ENCODE peak calls at places on chromosomes 5 and 9, in six cellular contexts. One of them, this sample, is unnamed.

GRCh38 chr5:150120062-150120441 is 33.7 kb upstream of the CSF1R start:
- DNase-seq in SK-N-SH: no peak
- DNase-seq in K562: no peak
- DNase-seq in GM12878: no peak
- DNase-seq in HepG2: no peak
- DNase-seq in H1: no peak
- DNase-seq in this sample: no peak

GRCh38 chr5:36492998-36493655 is 113.3 kb upstream of the SLC1A3 start:
- DNase-seq in SK-N-SH: no peak
- DNase-seq in K562: no peak
- DNase-seq in H1: no peak
- DNase-seq in HepG2: no peak
- DNase-seq in GM12878: no peak
- DNase-seq in this sample: no peak

GRCh38 chr9:6869081-6869948 is 111.5 kb downstream of the KDM4C start:
- DNase-seq in SK-N-SH: peak
- DNase-seq in GM12878: no peak
- DNase-seq in HepG2: no peak
- DNase-seq in K562: no peak
- DNase-seq in H1: no peak
- DNase-seq in this sample: no peak

GRCh38 chr5:99025298-99026045 is 96.7 kb upstream of the CHD1 start:
- DNase-seq in HepG2: peak
- DNase-seq in K562: no peak
- DNase-seq in SK-N-SH: no peak
- DNase-seq in GM12878: no peak
- DNase-seq in H1: no peak
- DNase-seq in this sample: no peak

GRCh38 chr9:134774991-134775540 is 105.5 kb upstream of the FCN2 start:
- DNase-seq in H1: no peak
- DNase-seq in K562: no peak
- DNase-seq in SK-N-SH: peak
- DNase-seq in HepG2: no peak
- DNase-seq in GM12878: no peak
- DNase-seq in this sample: no peak

GRCh38 chr9:16526380-16526779 is 344.1 kb downstream of the BNC2 start:
- DNase-seq in SK-N-SH: no peak
- DNase-seq in GM12878: no peak
- DNase-seq in HepG2: no peak
- DNase-seq in K562: no peak
- DNase-seq in H1: no peak
- DNase-seq in this sample: no peak

GRCh38 chr9:129860653-129861446 is 25.6 kb downstream of the USP20 start:
- DNase-seq in GM12878: no peak
- DNase-seq in K562: no peak
- DNase-seq in H1: no peak
- DNase-seq in HepG2: no peak
- DNase-seq in SK-N-SH: no peak
- DNase-seq in this sample: no peak

GRCh38 chr5:169964247-169964646 is 16.0 kb downstream of the INSYN2B start:
- DNase-seq in K562: no peak
- DNase-seq in H1: no peak
- DNase-seq in SK-N-SH: no peak
- DNase-seq in GM12878: no peak
- DNase-seq in HepG2: no peak
- DNase-seq in this sample: no peak

GRCh38 chr5:68740204-68740910 is 353.5 kb upstream of the SLC30A5 start:
- DNase-seq in H1: no peak
- DNase-seq in HepG2: no peak
- DNase-seq in SK-N-SH: no peak
- DNase-seq in GM12878: peak
- DNase-seq in K562: no peak
- DNase-seq in this sample: no peak

GRCh38 chr5:150180241-150181027 is 9.4 kb upstream of the SLC6A7 start:
- DNase-seq in H1: no peak
- DNase-seq in SK-N-SH: no peak
- DNase-seq in K562: no peak
- DNase-seq in GM12878: no peak
- DNase-seq in HepG2: no peak
- DNase-seq in this sample: no peak

GRCh38 chr5:118224546-118224945 is 763.8 kb downstream of the DTWD2 start:
- DNase-seq in HepG2: no peak
- DNase-seq in H1: no peak
- DNase-seq in K562: no peak
- DNase-seq in SK-N-SH: no peak
- DNase-seq in GM12878: no peak
- DNase-seq in this sample: no peak

GRCh38 chr9:8750639-8751041 is 951.1 kb upstream of the DMAC1 start:
- DNase-seq in K562: no peak
- DNase-seq in H1: no peak
- DNase-seq in SK-N-SH: peak
- DNase-seq in HepG2: no peak
- DNase-seq in GM12878: no peak
- DNase-seq in this sample: no peak

GRCh38 chr9:123832858-123833257 is 97.1 kb downstream of the DENND1A start:
- DNase-seq in GM12878: no peak
- DNase-seq in HepG2: no peak
- DNase-seq in K562: no peak
- DNase-seq in SK-N-SH: no peak
- DNase-seq in H1: no peak
- DNase-seq in this sample: peak

GRCh38 chr5:176481659-176482213 is 33.6 kb downstream of the FAF2 start:
- DNase-seq in GM12878: no peak
- DNase-seq in H1: no peak
- DNase-seq in HepG2: peak
- DNase-seq in SK-N-SH: no peak
- DNase-seq in K562: no peak
- DNase-seq in this sample: no peak

GRCh38 chr5:101271945-101272344 is 368.9 kb upstream of the ST8SIA4 start:
- DNase-seq in SK-N-SH: no peak
- DNase-seq in GM12878: no peak
- DNase-seq in HepG2: no peak
- DNase-seq in K562: no peak
- DNase-seq in H1: no peak
- DNase-seq in this sample: no peak

GRCh38 chr9:110555971-110556370 is 23.6 kb downstream of the SVEP1 start:
- DNase-seq in HepG2: peak
- DNase-seq in GM12878: no peak
- DNase-seq in SK-N-SH: no peak
- DNase-seq in H1: no peak
- DNase-seq in K562: no peak
- DNase-seq in this sample: no peak

GRCh38 chr5:81778642-81779041 is 27.7 kb upstream of the SSBP2 start:
- DNase-seq in SK-N-SH: no peak
- DNase-seq in HepG2: no peak
- DNase-seq in H1: no peak
- DNase-seq in GM12878: no peak
- DNase-seq in K562: no peak
- DNase-seq in this sample: no peak

GRCh38 chr5:72057816-72058215 is 49.5 kb upstream of the MAP1B start:
- DNase-seq in GM12878: no peak
- DNase-seq in K562: no peak
- DNase-seq in HepG2: no peak
- DNase-seq in H1: no peak
- DNase-seq in SK-N-SH: peak
- DNase-seq in this sample: no peak
- TF ChIP-seq GABPA in GM12878: no peak
- TF ChIP-seq GABPA in K562: no peak
- TF ChIP-seq GABPA in HepG2: no peak
- TF ChIP-seq GABPA in H1: no peak
- TF ChIP-seq GABPA in SK-N-SH: no peak
- TF ChIP-seq GABPA in this sample: no peak

DNA sequence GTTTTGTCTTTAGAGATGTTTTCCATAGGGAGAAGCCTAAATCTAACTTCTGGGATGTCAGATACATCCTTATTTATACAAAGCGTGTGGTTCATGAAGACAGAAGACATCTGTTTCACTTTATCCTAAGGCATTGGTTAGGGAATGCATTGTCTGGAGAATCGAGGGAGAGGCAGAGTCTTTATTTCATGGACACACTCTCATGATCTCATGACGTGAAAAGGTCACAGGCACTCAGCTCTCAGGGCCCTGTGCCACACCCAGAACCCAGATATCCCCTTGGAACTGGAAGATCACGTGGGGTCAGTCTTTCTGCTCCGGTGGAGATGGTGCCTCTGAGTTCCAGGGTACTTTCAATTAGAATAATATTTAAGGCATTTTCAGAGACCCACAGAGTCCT is 378.1 kb downstream of the MTRR start:
- DNase-seq in SK-N-SH: no peak
- DNase-seq in GM12878: no peak
- DNase-seq in HepG2: no peak
- DNase-seq in H1: no peak
- DNase-seq in K562: no peak
- DNase-seq in this sample: no peak
- TF ChIP-seq GABPA in SK-N-SH: no peak
- TF ChIP-seq GABPA in GM12878: no peak
- TF ChIP-seq GABPA in HepG2: no peak
- TF ChIP-seq GABPA in H1: no peak
- TF ChIP-seq GABPA in K562: no peak
- TF ChIP-seq GABPA in this sample: no peak

GRCh38 chr5:13328316-13328715 is 616.2 kb downstream of the DNAH5 start:
- DNase-seq in HepG2: no peak
- DNase-seq in K562: no peak
- DNase-seq in H1: no peak
- DNase-seq in SK-N-SH: no peak
- DNase-seq in GM12878: no peak
- DNase-seq in this sample: no peak

GRCh38 chr5:13322769-13323168 is 621.7 kb downstream of the DNAH5 start:
- DNase-seq in H1: no peak
- DNase-seq in HepG2: no peak
- DNase-seq in K562: no peak
- DNase-seq in GM12878: no peak
- DNase-seq in SK-N-SH: no peak
- DNase-seq in this sample: no peak

GRCh38 chr5:13331585-13331984 is 612.9 kb downstream of the DNAH5 start:
- DNase-seq in GM12878: no peak
- DNase-seq in HepG2: no peak
- DNase-seq in SK-N-SH: no peak
- DNase-seq in K562: no peak
- DNase-seq in H1: no peak
- DNase-seq in this sample: no peak

GRCh38 chr5:13325765-13326164 is 618.7 kb downstream of the DNAH5 start:
- DNase-seq in K562: no peak
- DNase-seq in SK-N-SH: no peak
- DNase-seq in HepG2: no peak
- DNase-seq in GM12878: no peak
- DNase-seq in H1: no peak
- DNase-seq in this sample: no peak
- TF ChIP-seq GABPA in K562: no peak
- TF ChIP-seq GABPA in SK-N-SH: no peak
- TF ChIP-seq GABPA in HepG2: no peak
- TF ChIP-seq GABPA in GM12878: no peak
- TF ChIP-seq GABPA in H1: no peak
- TF ChIP-seq GABPA in this sample: no peak

GRCh38 chr9:136584401-136585328 is 38.8 kb upstream of the NOTCH1 start:
- DNase-seq in K562: no peak
- DNase-seq in GM12878: no peak
- DNase-seq in HepG2: no peak
- DNase-seq in SK-N-SH: no peak
- DNase-seq in H1: no peak
- DNase-seq in this sample: no peak
- TF ChIP-seq GABPA in K562: no peak
- TF ChIP-seq GABPA in GM12878: no peak
- TF ChIP-seq GABPA in HepG2: no peak
- TF ChIP-seq GABPA in SK-N-SH: no peak
- TF ChIP-seq GABPA in H1: no peak
- TF ChIP-seq GABPA in this sample: no peak

GRCh38 chr5:146130440-146131045 is 25.2 kb upstream of the PLAC8L1 start:
- DNase-seq in SK-N-SH: no peak
- DNase-seq in HepG2: peak
- DNase-seq in GM12878: no peak
- DNase-seq in H1: no peak
- DNase-seq in K562: no peak
- DNase-seq in this sample: no peak
- TF ChIP-seq GABPA in SK-N-SH: no peak
- TF ChIP-seq GABPA in HepG2: no peak
- TF ChIP-seq GABPA in GM12878: no peak
- TF ChIP-seq GABPA in H1: no peak
- TF ChIP-seq GABPA in K562: no peak
- TF ChIP-seq GABPA in this sample: no peak

DNA sequence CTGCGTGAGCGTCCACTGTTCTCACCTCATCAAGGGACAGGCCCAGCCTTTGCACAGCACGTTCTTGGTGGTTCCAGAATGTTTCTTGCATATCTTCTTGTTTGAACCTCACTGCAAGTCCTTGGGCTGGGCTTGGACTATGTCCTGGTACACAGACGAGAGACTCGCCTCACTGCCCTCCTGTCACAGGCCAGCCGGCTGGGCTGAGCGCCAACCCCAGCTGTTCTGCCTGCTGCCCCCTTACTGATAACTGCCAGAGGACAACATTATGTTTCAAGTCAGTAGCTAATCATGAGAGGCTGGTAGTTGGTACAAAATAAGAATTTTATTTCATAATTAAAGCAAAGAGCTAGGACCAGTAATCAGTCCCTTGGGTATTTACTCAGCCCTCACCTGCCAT is 52.8 kb upstream of the LRRTM2 start:
- DNase-seq in HepG2: peak
- DNase-seq in H1: no peak
- DNase-seq in K562: no peak
- DNase-seq in SK-N-SH: peak
- DNase-seq in GM12878: no peak
- DNase-seq in this sample: no peak
- TF ChIP-seq GABPA in HepG2: no peak
- TF ChIP-seq GABPA in H1: no peak
- TF ChIP-seq GABPA in K562: no peak
- TF ChIP-seq GABPA in SK-N-SH: no peak
- TF ChIP-seq GABPA in GM12878: no peak
- TF ChIP-seq GABPA in this sample: no peak

DNA sequence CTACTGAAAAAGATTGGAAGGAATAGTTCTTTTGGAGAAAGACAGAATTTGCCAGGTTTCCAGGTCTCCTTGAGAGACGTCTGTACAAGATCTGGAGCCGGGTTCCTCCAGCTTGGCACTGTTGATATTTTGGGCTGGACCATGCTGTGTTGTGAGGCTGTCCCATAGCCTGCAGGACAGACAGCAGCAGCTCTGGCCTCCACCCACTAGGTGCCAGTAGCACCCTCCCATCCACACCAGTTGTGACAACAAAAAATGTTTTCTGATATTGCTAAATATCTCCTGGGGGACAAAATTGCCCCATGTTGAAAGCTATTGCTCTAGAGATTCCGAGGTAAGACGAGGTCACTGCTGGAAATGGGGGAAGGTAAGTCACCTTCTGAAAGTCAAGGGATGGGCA is 287.7 kb upstream of the DAP start:
- DNase-seq in K562: no peak
- DNase-seq in H1: no peak
- DNase-seq in HepG2: no peak
- DNase-seq in SK-N-SH: no peak
- DNase-seq in GM12878: no peak
- DNase-seq in this sample: no peak
- TF ChIP-seq GABPA in K562: no peak
- TF ChIP-seq GABPA in H1: no peak
- TF ChIP-seq GABPA in HepG2: no peak
- TF ChIP-seq GABPA in SK-N-SH: no peak
- TF ChIP-seq GABPA in GM12878: no peak
- TF ChIP-seq GABPA in this sample: no peak